ENCODE peak calls at places on chromosomes 13 and 19, in five cellular contexts. K is T-cell; J is stimulated activated CD8-positive, alpha-beta memory T cell treated with anti-CD3 and anti-CD28 coated beads, Interleukin-4, amount 100 ng/mL, for 4 hours; F is HEK293T; L is central memory CD4-positive, alpha-beta T cell. B is an unnamed sample.

GRCh38 chr19:5949792-5950305 is 28.1 kb downstream of the RANBP3 start:
- DNase-seq in K (no peak), F (no peak), J (no peak), L (peak), B (no peak)

GRCh38 chr13:76385606-76386005 is 500.6 kb downstream of the KCTD12 start:
- DNase-seq in J (no peak), F (no peak), L (no peak), K (no peak), B (no peak)

GRCh38 chr13:29993196-29993595 is 142.8 kb upstream of the UBL3 start:
- DNase-seq in K (no peak), J (no peak), F (no peak), L (no peak), B (no peak)

GRCh38 chr19:35029737-35030256 is 473 bp upstream of the SCN1B start:
- DNase-seq in L (no peak), J (no peak), F (peak), K (no peak), B (no peak)

GRCh38 chr13:92173254-92173653 is 774.8 kb downstream of the GPC5 start:
- DNase-seq in F (no peak), L (no peak), J (no peak), K (no peak), B (no peak)

GRCh38 chr13:108816381-108816780 is 187.0 kb downstream of the MYO16 start:
- DNase-seq in J (no peak), F (no peak), K (no peak), L (no peak), B (no peak)

GRCh38 chr19:15286688-15287355 is 45.5 kb downstream of the BRD4 start:
- DNase-seq in J (no peak), L (peak), K (no peak), F (no peak), B (no peak)

GRCh38 chr19:1453525-1454371 is 3.8 kb downstream of the APC2 start:
- DNase-seq in F (no peak), L (no peak), J (no peak), K (no peak), B (no peak)

GRCh38 chr13:91664036-91664435 is 265.6 kb downstream of the GPC5 start:
- DNase-seq in J (no peak), L (no peak), F (no peak), K (no peak), B (no peak)

GRCh38 chr19:58538257-58539168 is 5.4 kb upstream of the TRIM28 start:
- DNase-seq in F (no peak), K (peak), J (no peak), L (no peak), B (no peak)

GRCh38 chr19:46656541-46656940 is 4.4 kb downstream of the DACT3 start:
- DNase-seq in J (no peak), L (no peak), K (no peak), F (no peak), B (no peak)